ENCODE peak calls at places on chromosomes 6 and 20, in seven cellular contexts. F, Q, K, S, N, L and A are unnamed samples.

GRCh38 chr6:84033523-84034451 is at the start of gene MRAP2:
- DNase-seq in F (peak), Q (no peak), K (peak), S (no peak), N (peak), L (peak), A (no peak)

GRCh38 chr6:120576061-120576460 is 758.2 kb downstream of the TBC1D32 start:
- DNase-seq in F (no peak), Q (no peak), K (no peak), S (no peak), N (no peak), L (no peak), A (no peak)

GRCh38 chr6:102126488-102126887 is 733.0 kb downstream of the GRIK2 start:
- DNase-seq in F (no peak), Q (no peak), K (no peak), S (no peak), N (no peak), L (no peak), A (no peak)

GRCh38 chr6:7939186-7939863 is 28.7 kb upstream of the TXNDC5 start:
- DNase-seq in F (no peak), Q (no peak), K (no peak), S (no peak), N (no peak), L (no peak), A (no peak)

GRCh38 chr6:156280131-156280530 is 497.0 kb upstream of the ARID1B start:
- DNase-seq in F (no peak), Q (no peak), K (no peak), S (no peak), N (no peak), L (no peak), A (no peak)

GRCh38 chr6:223763-224162 is 68.5 kb upstream of the DUSP22 start:
- DNase-seq in F (no peak), Q (no peak), K (no peak), S (no peak), N (no peak), L (no peak), A (no peak)

GRCh38 chr20:25308671-25309394 is 60.9 kb downstream of the PYGB start:
- DNase-seq in F (no peak), Q (no peak), K (peak), S (no peak), N (peak), L (no peak), A (peak)

GRCh38 chr6:7419065-7419464 is 29.5 kb downstream of the RIOK1 start:
- DNase-seq in F (no peak), Q (no peak), K (no peak), S (no peak), N (no peak), L (no peak), A (no peak)

GRCh38 chr6:21163110-21163837 is 430.3 kb upstream of the SOX4 start:
- DNase-seq in F (no peak), Q (no peak), K (peak), S (no peak), N (no peak), L (no peak), A (no peak)

GRCh38 chr6:5674723-5675122 is 332.0 kb downstream of the NRN1 start:
- DNase-seq in F (no peak), Q (no peak), K (no peak), S (no peak), N (no peak), L (no peak), A (no peak)

GRCh38 chr20:13187899-13188298 is 33.2 kb upstream of the ISM1 start:
- DNase-seq in F (no peak), Q (no peak), K (no peak), S (no peak), N (no peak), L (no peak), A (no peak)

GRCh38 chr6:154243793-154244768 is 112.5 kb downstream of the IPCEF1 start:
- DNase-seq in F (no peak), Q (no peak), K (no peak), S (no peak), N (no peak), L (no peak), A (no peak)

GRCh38 chr20:51692806-51693400 is 75.3 kb downstream of the ATP9A start:
- DNase-seq in F (no peak), Q (no peak), K (no peak), S (no peak), N (no peak), L (no peak), A (no peak)

GRCh38 chr20:1816384-1817381 is 78.5 kb upstream of the SIRPA start:
- DNase-seq in F (no peak), Q (peak), K (no peak), S (no peak), N (peak), L (no peak), A (no peak)

GRCh38 chr6:170147056-170147787 is 143.7 kb downstream of the DLL1 start:
- DNase-seq in F (no peak), Q (no peak), K (peak), S (no peak), N (no peak), L (no peak), A (no peak)

GRCh38 chr6:116876635-116877611 is at the start of gene RFX6:
- DNase-seq in F (peak), Q (no peak), K (peak), S (no peak), N (no peak), L (peak), A (no peak)

GRCh38 chr6:2055914-2056313 is 189.5 kb downstream of the GMDS start:
- DNase-seq in F (no peak), Q (no peak), K (no peak), S (no peak), N (no peak), L (no peak), A (no peak)

GRCh38 chr20:50064640-50065615 is 48.0 kb downstream of the UBE2V1 start:
- DNase-seq in F (no peak), Q (no peak), K (no peak), S (no peak), N (no peak), L (no peak), A (no peak)

GRCh38 chr20:41992481-41992880 is 374.3 kb upstream of the CHD6 start:
- DNase-seq in F (no peak), Q (no peak), K (no peak), S (no peak), N (no peak), L (no peak), A (no peak)

GRCh38 chr6:137043710-137044365 is 927 bp downstream of the IL20RA start:
- DNase-seq in F (peak), Q (peak), K (peak), S (no peak), N (peak), L (no peak), A (no peak)

GRCh38 chr6:148441454-148441911 is 98.8 kb downstream of the SASH1 start:
- DNase-seq in F (no peak), Q (no peak), K (no peak), S (no peak), N (no peak), L (no peak), A (no peak)

GRCh38 chr6:166659581-166659980 is 32.5 kb upstream of the RPS6KA2 start:
- DNase-seq in F (no peak), Q (no peak), K (no peak), S (no peak), N (no peak), L (no peak), A (no peak)

GRCh38 chr6:38453302-38453701 is 186.4 kb downstream of the BTBD9 start:
- DNase-seq in F (no peak), Q (no peak), K (no peak), S (no peak), N (no peak), L (no peak), A (no peak)

GRCh38 chr6:38813451-38813850 is 98.3 kb downstream of the DNAH8 start:
- DNase-seq in F (no peak), Q (no peak), K (no peak), S (no peak), N (no peak), L (no peak), A (no peak)

GRCh38 chr6:4358414-4359107 is 223.2 kb upstream of the ECI2 start:
- DNase-seq in F (peak), Q (peak), K (peak), S (peak), N (peak), L (peak), A (peak)

GRCh38 chr6:336159-337114 is 44.1 kb downstream of the DUSP22 start:
- DNase-seq in F (no peak), Q (no peak), K (no peak), S (no peak), N (no peak), L (no peak), A (no peak)

GRCh38 chr6:131062245-131063027 is 609 bp downstream of the EPB41L2 start:
- DNase-seq in F (peak), Q (peak), K (peak), S (no peak), N (peak), L (peak), A (no peak)

GRCh38 chr6:144853603-144854002 is 568.5 kb downstream of the UTRN start:
- DNase-seq in F (no peak), Q (no peak), K (no peak), S (no peak), N (no peak), L (no peak), A (no peak)

GRCh38 chr6:104896914-104897313 is 37.2 kb upstream of the HACE1 start:
- DNase-seq in F (no peak), Q (no peak), K (no peak), S (no peak), N (no peak), L (no peak), A (no peak)

GRCh38 chr6:111080713-111081112 is 6.6 kb upstream of the SLC16A10 start:
- DNase-seq in F (peak), Q (no peak), K (no peak), S (no peak), N (no peak), L (peak), A (no peak)

GRCh38 chr6:111768431-111768770 is 104.9 kb downstream of the FYN start:
- DNase-seq in F (no peak), Q (no peak), K (no peak), S (no peak), N (no peak), L (no peak), A (no peak)

GRCh38 chr20:53827292-53827995 is 233.8 kb upstream of the ZNF217 start:
- DNase-seq in F (no peak), Q (no peak), K (no peak), S (no peak), N (no peak), L (no peak), A (no peak)

GRCh38 chr6:106973018-106973840 is 1.3 kb downstream of the CD24 start:
- DNase-seq in F (peak), Q (no peak), K (peak), S (no peak), N (no peak), L (peak), A (no peak)

GRCh38 chr6:140269766-140270165 is 895.3 kb upstream of the CITED2 start:
- DNase-seq in F (no peak), Q (no peak), K (no peak), S (no peak), N (no peak), L (no peak), A (no peak)

GRCh38 chr6:166587631-166588413 is 1.3 kb upstream of the RAMACL start:
- DNase-seq in F (no peak), Q (no peak), K (no peak), S (no peak), N (no peak), L (no peak), A (no peak)

GRCh38 chr6:33430334-33430733 is 10.5 kb downstream of the SYNGAP1 start:
- DNase-seq in F (no peak), Q (no peak), K (no peak), S (no peak), N (no peak), L (no peak), A (no peak)

GRCh38 chr6:28673800-28674671 is 148.4 kb downstream of the GPX5 start:
- DNase-seq in F (no peak), Q (no peak), K (peak), S (no peak), N (peak), L (peak), A (no peak)

GRCh38 chr6:170135461-170135820 is 155.4 kb downstream of the DLL1 start:
- DNase-seq in F (no peak), Q (no peak), K (no peak), S (no peak), N (no peak), L (no peak), A (no peak)

GRCh38 chr20:43961116-43961515 is 46.5 kb downstream of the TOX2 start:
- DNase-seq in F (no peak), Q (no peak), K (no peak), S (no peak), N (no peak), L (no peak), A (no peak)
- TF ChIP-seq CTCF in F (no peak), Q (no peak), K (no peak), S (no peak), N (no peak), L (no peak), A (no peak)

DNA sequence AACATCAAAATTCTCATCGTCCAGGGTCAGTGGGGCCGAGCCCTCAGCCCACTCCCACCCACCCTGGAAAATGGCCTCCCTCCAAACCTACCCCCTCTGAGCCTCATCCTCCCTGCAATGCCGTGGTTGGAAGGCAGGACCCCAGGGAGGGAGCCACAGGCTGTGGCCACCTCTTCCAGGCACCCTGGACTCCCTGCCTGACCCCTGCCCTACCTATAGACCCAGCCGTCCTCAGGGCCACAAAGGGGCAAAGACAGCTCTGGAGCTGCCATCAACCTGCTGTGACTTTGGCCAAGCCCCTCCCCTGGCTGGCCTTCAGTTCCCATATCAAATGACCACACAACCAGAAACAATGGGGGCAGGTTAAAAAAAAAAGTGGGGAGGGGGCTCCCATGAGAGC is 2.3 kb upstream of the UCKL1 start:
- DNase-seq in F (no peak), Q (no peak), K (no peak), S (no peak), N (no peak), L (no peak), A (no peak)
- H3K27ac ChIP-seq in F (no peak), Q (no peak), K (no peak), S (no peak), N (no peak), L (no peak), A (no peak)

GRCh38 chr20:57083072-57083471 is 183.4 kb downstream of the BMP7 start:
- DNase-seq in F (no peak), Q (no peak), K (no peak), S (no peak), N (no peak), L (no peak), A (no peak)

GRCh38 chr20:57082546-57082945 is 183.9 kb downstream of the BMP7 start:
- DNase-seq in F (no peak), Q (no peak), K (peak), S (no peak), N (no peak), L (no peak), A (no peak)

GRCh38 chr20:57078101-57078500 is 188.3 kb downstream of the BMP7 start:
- DNase-seq in F (no peak), Q (no peak), K (no peak), S (no peak), N (no peak), L (no peak), A (no peak)

GRCh38 chr20:57079016-57080005 is 187.1 kb downstream of the BMP7 start:
- DNase-seq in F (no peak), Q (no peak), K (no peak), S (no peak), N (no peak), L (no peak), A (no peak)

GRCh38 chr20:57080796-57081195 is 185.6 kb downstream of the BMP7 start:
- DNase-seq in F (no peak), Q (no peak), K (no peak), S (no peak), N (no peak), L (no peak), A (no peak)
- TF ChIP-seq CTCF in F (no peak), Q (no peak), K (no peak), S (no peak), N (no peak), L (no peak), A (no peak)

GRCh38 chr6:43296780-43297494 is 1.1 kb upstream of the SLC22A7 start:
- DNase-seq in F (no peak), Q (no peak), K (no peak), S (no peak), N (no peak), L (no peak), A (no peak)

GRCh38 chr6:43298565-43299337 is 691 bp downstream of the SLC22A7 start:
- DNase-seq in F (no peak), Q (no peak), K (no peak), S (no peak), N (no peak), L (no peak), A (no peak)

GRCh38 chr6:43299338-43300293 is 1.6 kb downstream of the SLC22A7 start:
- DNase-seq in F (no peak), Q (no peak), K (no peak), S (no peak), N (no peak), L (no peak), A (no peak)

GRCh38 chr6:43294536-43294935 is 3.5 kb upstream of the SLC22A7 start:
- DNase-seq in F (no peak), Q (no peak), K (no peak), S (no peak), N (no peak), L (no peak), A (no peak)

GRCh38 chr6:43297644-43298564 is at the start of gene SLC22A7:
- DNase-seq in F (peak), Q (peak), K (no peak), S (no peak), N (peak), L (peak), A (no peak)
- H3K27ac ChIP-seq in F (no peak), Q (no peak), K (no peak), S (no peak), N (no peak), L (no peak), A (no peak)

DNA sequence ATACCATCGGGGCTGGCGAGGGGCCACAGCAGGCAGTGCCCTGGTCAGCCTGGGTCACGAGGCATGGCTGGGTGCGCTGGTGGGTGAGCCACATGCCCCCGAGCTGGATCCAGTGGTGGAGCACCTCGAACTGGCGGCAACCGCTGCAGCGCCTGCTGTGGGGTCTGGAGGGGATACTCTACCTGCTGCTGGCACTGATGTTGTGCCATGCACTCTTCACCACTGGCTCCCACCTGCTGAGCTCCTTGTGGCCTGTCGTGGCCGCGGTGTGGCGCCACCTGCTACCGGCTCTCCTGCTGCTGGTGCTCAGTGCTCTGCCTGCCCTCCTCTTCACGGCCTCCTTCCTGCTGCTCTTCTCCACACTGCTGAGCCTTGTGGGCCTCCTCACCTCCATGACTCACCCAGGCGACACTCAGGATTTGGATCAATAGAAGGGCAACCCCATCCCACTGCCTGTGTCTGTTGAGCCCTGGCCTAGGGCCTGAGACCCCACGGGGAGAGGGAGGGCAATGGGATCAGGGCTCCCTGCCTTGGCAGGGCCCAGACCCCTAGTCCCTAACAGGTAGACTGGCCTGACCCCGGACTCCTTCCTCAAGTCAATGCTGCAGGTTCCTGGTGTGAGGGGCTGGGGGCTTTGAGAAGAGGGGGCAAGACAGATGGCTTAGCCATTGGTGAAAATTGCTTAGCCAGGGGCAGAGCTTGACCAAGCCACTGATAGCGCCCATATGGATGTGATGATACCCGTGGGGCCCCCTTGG is 598 bp downstream of the TMEM239 start:
- DNase-seq in F (no peak), Q (no peak), K (peak), S (no peak), N (no peak), L (no peak), A (no peak)
- TF ChIP-seq CTCF in F (no peak), Q (no peak), K (no peak), S (no peak), N (no peak), L (no peak), A (no peak)

DNA sequence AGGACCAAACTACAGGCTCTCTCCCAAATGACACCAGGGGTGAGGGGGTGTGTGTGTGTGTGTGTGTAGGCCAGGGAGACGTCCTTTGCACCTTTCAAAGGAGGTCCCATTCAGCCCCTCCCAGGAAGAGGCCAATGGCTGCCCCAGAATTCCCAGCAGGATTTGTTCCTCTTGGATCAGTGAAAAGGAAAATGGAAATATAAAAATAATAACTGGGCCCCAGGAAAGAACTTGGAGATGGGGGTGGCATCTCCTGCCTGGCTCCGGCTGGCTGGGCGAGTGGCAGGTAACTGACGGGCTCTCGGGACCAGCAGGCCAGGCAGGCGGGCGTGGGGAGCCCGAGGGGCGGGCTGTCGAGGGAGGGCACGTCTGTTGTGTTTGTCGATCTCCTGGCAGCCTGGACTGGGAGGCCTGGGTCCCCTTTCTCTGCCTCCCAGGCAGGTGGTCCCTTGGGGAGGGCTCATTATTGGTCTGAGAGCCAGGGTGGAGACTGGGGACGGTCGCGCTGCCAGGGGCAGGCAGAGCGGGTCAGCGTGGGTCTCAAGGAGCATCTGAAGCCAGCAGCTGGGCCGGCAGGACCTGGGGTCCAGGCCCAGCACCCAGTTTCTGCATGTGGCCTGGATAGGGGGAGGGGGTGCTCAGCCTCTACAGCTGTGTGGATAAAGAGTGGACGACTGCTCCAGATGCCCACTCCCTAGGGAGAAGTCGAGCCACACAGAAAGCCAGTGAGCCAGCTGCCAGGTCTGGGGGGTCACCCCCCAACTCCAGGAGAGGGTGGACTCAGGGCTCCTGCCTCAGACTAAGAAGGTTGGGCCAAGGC is 3.1 kb downstream of the NOL4L start:
- DNase-seq in F (no peak), Q (no peak), K (no peak), S (no peak), N (no peak), L (no peak), A (no peak)
- H3K27ac ChIP-seq in F (peak), Q (peak), K (no peak), S (no peak), N (no peak), L (no peak), A (no peak)